ENCODE peak calls at places on chromosome 3, in four cellular contexts. Z is T follicular helper cell; J is islet precursor cell; F is activated CD8-positive, alpha-beta memory T cell treated with anti-CD3 and anti-CD28 coated beads, Interleukin-2, amount 50 U/mL, for 48 hours. Y is an unnamed sample.
A peak's percentile ranks its signal among the peaks of the same experiment; 100 is the strongest.

GRCh38 chr3:188220988-188221818 is 67.2 kb downstream of the LPP start:
- DNase-seq in F (no peak), J (peak; percentile 72), Z (no peak), Y (no peak)

GRCh38 chr3:138348950-138349739 is 766 bp downstream of the MRAS start:
- DNase-seq in F (no peak), J (peak; percentile 67), Z (no peak), Y (peak; percentile 75)

GRCh38 chr3:149468504-149469212 is 5.8 kb upstream of the TM4SF4 start:
- DNase-seq in J (no peak), Z (no peak), F (no peak), Y (no peak)

GRCh38 chr3:100033184-100033583 is 81.1 kb downstream of the FILIP1L start:
- DNase-seq in J (peak; percentile 71), F (no peak), Z (no peak), Y (no peak)

GRCh38 chr3:143585720-143586456 is 262.4 kb downstream of the SLC9A9 start:
- DNase-seq in F (no peak), Z (no peak), J (no peak), Y (no peak)

GRCh38 chr3:77320514-77320913 is 280.6 kb downstream of the ROBO2 start:
- DNase-seq in Z (no peak), F (no peak), J (no peak), Y (no peak)

GRCh38 chr3:52014613-52015012 is 18.9 kb upstream of the RPL29 start:
- DNase-seq in Z (no peak), F (no peak), J (no peak), Y (peak; percentile 85)

GRCh38 chr3:159884661-159885402 is 103.8 kb upstream of the IL12A start:
- DNase-seq in J (no peak), F (no peak), Z (no peak), Y (no peak)

GRCh38 chr3:54968546-54969172 is 40.8 kb upstream of the LRTM1 start:
- DNase-seq in Z (no peak), J (no peak), F (no peak), Y (no peak)

GRCh38 chr3:8538904-8539303 is 37.3 kb downstream of the LMCD1 start:
- DNase-seq in F (no peak), Z (no peak), J (no peak), Y (no peak)

GRCh38 chr3:87088984-87089841 is 98.3 kb upstream of the VGLL3 start:
- DNase-seq in F (peak; percentile 52), Z (no peak), J (no peak), Y (no peak)

GRCh38 chr3:62371735-62372591 is 1.4 kb downstream of the FEZF2 start:
- DNase-seq in F (peak; percentile 46), Z (no peak), J (peak; percentile 76), Y (peak; percentile 78)

GRCh38 chr3:105822171-105823123 is 46.4 kb downstream of the CBLB start:
- DNase-seq in Z (no peak), F (no peak), J (no peak), Y (no peak)

GRCh38 chr3:86923071-86923476 is 67.9 kb downstream of the VGLL3 start:
- DNase-seq in J (peak; percentile 66), Z (no peak), F (no peak), Y (no peak)

GRCh38 chr3:195692361-195692700 is 28.4 kb upstream of the MUC20 start:
- DNase-seq in F (peak; percentile 59), J (no peak), Z (no peak), Y (no peak)

GRCh38 chr3:78204977-78205376 is 1165.1 kb downstream of the ROBO2 start:
- DNase-seq in J (peak; percentile 53), Z (no peak), F (no peak), Y (peak; percentile 52)

GRCh38 chr3:81894598-81894997 is 133.2 kb upstream of the GBE1 start:
- DNase-seq in F (no peak), Z (no peak), J (no peak), Y (no peak)

GRCh38 chr3:9399746-9400145 is 2.3 kb downstream of the SETD5 start:
- DNase-seq in J (peak; percentile 97), Z (no peak), F (no peak), Y (peak; percentile 86)

GRCh38 chr3:171685116-171685895 is 125.0 kb downstream of the PLD1 start:
- DNase-seq in F (no peak), J (no peak), Z (no peak), Y (no peak)

Y was measured in endodermal cell.